ENCODE peak calls at places on chromosomes 6 and 20, in ten cellular contexts. Q is testis; F is NCI-H1092 treated with DMSO at 0.1 percent for 48 hours; J is suprapubic skin; Z is T-cell; K is hepatocyte; X is activated T-cell treated with anti-CD3 and anti-CD28 coated beads, Interleukin-2, amount 50 U/mL, for 72 hours; Y is nucleus accumbens; M is stimulated activated CD8-positive, alpha-beta memory T cell treated with anti-CD3 and anti-CD28 coated beads, Interleukin-4, amount 100 ng/mL, for 24 hours; T is GM04504. V is an unnamed sample.

GRCh38 chr6:25959890-25960531 is 2.6 kb upstream of the TRIM38 start:
- DNase-seq in Y (no peak), J (no peak), M (no peak), K (no peak), X (no peak), T (no peak), Q (no peak), F (no peak), Z (no peak), V (no peak)

GRCh38 chr6:135640449-135641111 is 143.0 kb upstream of the AHI1 start:
- DNase-seq in X (peak; percentile 22), Z (no peak), Q (no peak), Y (no peak), M (no peak), T (no peak), K (no peak), F (no peak), J (no peak), V (no peak)

GRCh38 chr6:125950293-125950692 is 6.3 kb upstream of the HINT3 start:
- DNase-seq in J (no peak), Y (no peak), Q (no peak), Z (no peak), K (no peak), F (no peak), X (peak; percentile 53), T (no peak), M (no peak), V (no peak)

GRCh38 chr6:75504902-75505233 is 11.3 kb upstream of the FILIP1 start:
- DNase-seq in Q (peak; percentile 15), F (no peak), X (no peak), M (no peak), J (no peak), Y (no peak), K (no peak), Z (no peak), T (no peak), V (no peak)

GRCh38 chr6:50819527-50819905 is 845 bp downstream of the TFAP2B start:
- DNase-seq in T (no peak), Q (no peak), X (no peak), F (no peak), M (no peak), K (peak; percentile 28), Z (no peak), Y (no peak), J (peak; percentile 46), V (no peak)

GRCh38 chr6:53300656-53301551 is 47.8 kb downstream of the ELOVL5 start:
- DNase-seq in J (no peak), Y (peak; percentile 3), Z (peak; percentile 14), M (peak; percentile 10), K (no peak), F (no peak), Q (peak; percentile 79), X (peak; percentile 19), T (no peak), V (no peak)

GRCh38 chr6:73803562-73804221 is 107.7 kb downstream of the CD109 start:
- DNase-seq in F (peak; percentile 33), Q (peak; percentile 72), J (no peak), Y (no peak), K (peak; percentile 59), X (no peak), Z (no peak), M (no peak), T (peak; percentile 85), V (peak; percentile 42)

GRCh38 chr20:47809561-47809960 is 24.3 kb upstream of the SULF2 start:
- DNase-seq in M (no peak), Z (no peak), K (peak; percentile 41), Y (no peak), T (no peak), J (no peak), Q (no peak), X (no peak), F (no peak), V (peak; percentile 98)

GRCh38 chr6:132964868-132965382 is 150.6 kb downstream of the RPS12 start:
- DNase-seq in M (no peak), K (no peak), Z (no peak), Q (no peak), F (peak; percentile 47), T (no peak), Y (no peak), X (no peak), J (no peak), V (no peak)

GRCh38 chr6:132734694-132735236 is 20.9 kb upstream of the VNN1 start:
- DNase-seq in K (peak; percentile 37), X (no peak), Y (no peak), F (no peak), Z (no peak), M (no peak), J (no peak), Q (no peak), T (no peak), V (peak; percentile 40)

GRCh38 chr6:17039266-17039665 is 62.6 kb upstream of the STMND1 start:
- DNase-seq in K (no peak), X (no peak), F (no peak), Q (no peak), T (no peak), M (no peak), Z (no peak), Y (no peak), J (no peak), V (no peak)

GRCh38 chr20:47810686-47811347 is 25.5 kb upstream of the SULF2 start:
- DNase-seq in T (no peak), X (no peak), K (no peak), F (no peak), Y (no peak), J (no peak), M (no peak), Q (no peak), Z (no peak), V (no peak)

GRCh38 chr6:167921831-167922230 is 75.6 kb upstream of the KIF25 start:
- DNase-seq in Y (no peak), Z (no peak), J (no peak), T (no peak), K (no peak), F (no peak), X (no peak), Q (no peak), M (no peak), V (no peak)

GRCh38 chr6:166417285-166417691 is 34.5 kb upstream of the MPC1 start:
- DNase-seq in F (no peak), Z (peak; percentile 46), M (no peak), T (no peak), K (no peak), X (peak; percentile 48), J (no peak), Q (no peak), Y (no peak), V (no peak)